ENCODE peak calls at places on chromosomes 3 and 15, in ten cellular contexts. S is breast epithelium; N is H1; J is H4; C is T-helper 1 cell; Y is activated CD4-positive, alpha-beta T cell treated with anti-CD3 and anti-CD28 coated beads, Interleukin-2, amount 50 U/mL, for 1 hour; W is activated T-helper 1 cell treated with anti-CD3 and anti-CD28 coated beads, Interleukin-12 subunit alpha, Interleukin-12 subunit beta, Interleukin-2, Interleukin-4 antibody, amounts not matched to agents 30 ng/mL and 10 ng/mL and 1 ng/mL, durations not matched to agents 14 hours and 24 hours and 36 hours; E is stimulated activated CD4-positive, alpha-beta T cell treated with anti-CD3 and anti-CD28 coated beads, Interleukin-4, amount 100 ng/mL, for 4 hours; F is posterior cingulate gyrus; X is HuH-7.5. A is an unnamed sample.

GRCh38 chr3:196502775-196503181 is 790 bp downstream of the RNF168 start:
- DNase-seq in S (peak; percentile 24), N (no peak), J (peak; percentile 81), C (peak; percentile 13), Y (peak; percentile 59), W (peak; percentile 64), E (peak; percentile 20), F (peak; percentile 35), X (no peak), A (peak; percentile 53)

GRCh38 chr3:66037986-66038369 is 740 bp downstream of the MAGI1 start:
- DNase-seq in S (no peak), N (peak; percentile 59), J (no peak), C (no peak), Y (no peak), W (no peak), E (no peak), F (peak; percentile 5), X (no peak), A (no peak)

GRCh38 chr3:38738630-38739395 is 77.2 kb downstream of the SCN10A start:
- DNase-seq in S (no peak), N (peak; percentile 94), J (peak; percentile 6), C (no peak), Y (no peak), W (peak; percentile 4), E (no peak), F (no peak), X (peak; percentile 21), A (no peak)

GRCh38 chr3:170768334-170768801 is 101.6 kb downstream of the RPL22L1 start:
- DNase-seq in S (no peak), N (no peak), J (peak; percentile 79), C (no peak), Y (no peak), W (no peak), E (no peak), F (peak; percentile 4), X (no peak), A (no peak)

GRCh38 chr15:43225201-43225949 is 4.6 kb upstream of the EPB42 start:
- DNase-seq in S (no peak), N (no peak), J (peak; percentile 62), C (no peak), Y (peak; percentile 10), W (peak; percentile 36), E (peak; percentile 18), F (no peak), X (peak; percentile 69), A (peak; percentile 7)

GRCh38 chr3:187281191-187281714 is 10.3 kb downstream of the MASP1 start:
- DNase-seq in S (no peak), N (no peak), J (peak; percentile 75), C (no peak), Y (no peak), W (no peak), E (no peak), F (no peak), X (no peak), A (no peak)

GRCh38 chr15:94287794-94288246 is 56.5 kb downstream of the MCTP2 start:
- DNase-seq in S (no peak), N (no peak), J (no peak), C (no peak), Y (no peak), W (peak; percentile 67), E (no peak), F (no peak), X (no peak), A (no peak)

GRCh38 chr3:154003649-154004048 is 117.5 kb upstream of the ARHGEF26 start:
- DNase-seq in S (no peak), N (no peak), J (no peak), C (no peak), Y (no peak), W (no peak), E (no peak), F (no peak), X (no peak), A (no peak)

GRCh38 chr3:5250467-5251195 is 63.1 kb downstream of the EDEM1 start:
- DNase-seq in S (peak; percentile 20), N (no peak), J (no peak), C (no peak), Y (no peak), W (no peak), E (no peak), F (no peak), X (peak; percentile 53), A (no peak)

GRCh38 chr3:49864505-49864904 is 5.2 kb downstream of the CAMKV start:
- DNase-seq in S (no peak), N (no peak), J (no peak), C (no peak), Y (no peak), W (no peak), E (no peak), F (no peak), X (no peak), A (no peak)

GRCh38 chr3:121698914-121699313 is 38.2 kb upstream of the HCLS1 start:
- DNase-seq in S (no peak), N (no peak), J (no peak), C (no peak), Y (no peak), W (no peak), E (no peak), F (no peak), X (no peak), A (no peak)

GRCh38 chr15:44035781-44036699 is 159.0 kb downstream of the FRMD5 start:
- DNase-seq in S (no peak), N (no peak), J (no peak), C (no peak), Y (no peak), W (no peak), E (no peak), F (no peak), X (no peak), A (no peak)

GRCh38 chr3:33313331-33313730 is 36.1 kb downstream of the FBXL2 start:
- DNase-seq in S (no peak), N (no peak), J (peak; percentile 2), C (no peak), Y (no peak), W (no peak), E (no peak), F (no peak), X (no peak), A (no peak)

GRCh38 chr15:34799825-34800168 is 4.4 kb upstream of the ACTC1 start:
- DNase-seq in S (no peak), N (no peak), J (no peak), C (no peak), Y (no peak), W (no peak), E (no peak), F (no peak), X (no peak), A (no peak)

GRCh38 chr15:78859971-78860733 is 12.5 kb upstream of the MORF4L1 start:
- DNase-seq in S (peak; percentile 56), N (peak; percentile 88), J (peak; percentile 79), C (no peak), Y (peak; percentile 53), W (peak; percentile 63), E (peak; percentile 72), F (peak; percentile 63), X (peak; percentile 74), A (peak; percentile 42)

GRCh38 chr15:88204584-88204983 is 52.0 kb downstream of the NTRK3 start:
- DNase-seq in S (no peak), N (no peak), J (no peak), C (no peak), Y (no peak), W (no peak), E (no peak), F (no peak), X (no peak), A (no peak)

GRCh38 chr3:4746241-4746958 is 232.8 kb upstream of the BHLHE40 start:
- DNase-seq in S (no peak), N (no peak), J (no peak), C (no peak), Y (no peak), W (no peak), E (no peak), F (no peak), X (no peak), A (no peak)

GRCh38 chr3:15693340-15693739 is 91.8 kb downstream of the BTD start:
- DNase-seq in S (no peak), N (no peak), J (no peak), C (no peak), Y (no peak), W (no peak), E (no peak), F (no peak), X (no peak), A (no peak)

GRCh38 chr15:38316311-38316710 is 63.7 kb downstream of the SPRED1 start:
- DNase-seq in S (no peak), N (no peak), J (no peak), C (no peak), Y (no peak), W (no peak), E (no peak), F (no peak), X (no peak), A (no peak)

GRCh38 chr15:40873625-40874561 is at the start of gene RHOV:
- DNase-seq in S (peak; percentile 77), N (peak; percentile 87), J (no peak), C (no peak), Y (peak; percentile 43), W (peak; percentile 58), E (peak; percentile 52), F (peak; percentile 47), X (peak; percentile 71), A (peak; percentile 44)

GRCh38 chr3:30743086-30743619 is 136.8 kb downstream of the TGFBR2 start:
- DNase-seq in S (no peak), N (no peak), J (no peak), C (no peak), Y (no peak), W (no peak), E (no peak), F (no peak), X (no peak), A (no peak)

GRCh38 chr3:197428961-197429360 is 126.8 kb downstream of the BDH1 start:
- DNase-seq in S (no peak), N (no peak), J (no peak), C (no peak), Y (no peak), W (no peak), E (no peak), F (no peak), X (no peak), A (no peak)

GRCh38 chr3:101690972-101691371 is 4.5 kb upstream of the RPL24 start:
- DNase-seq in S (no peak), N (no peak), J (no peak), C (no peak), Y (no peak), W (no peak), E (no peak), F (no peak), X (no peak), A (no peak)

GRCh38 chr3:46312996-46313395 is 40.9 kb upstream of the CCR2 start:
- DNase-seq in S (no peak), N (no peak), J (peak; percentile 6), C (no peak), Y (no peak), W (no peak), E (no peak), F (no peak), X (peak; percentile 30), A (no peak)

GRCh38 chr3:53744351-53744750 is 101.9 kb downstream of the CHDH start:
- DNase-seq in S (no peak), N (no peak), J (no peak), C (no peak), Y (no peak), W (no peak), E (no peak), F (no peak), X (no peak), A (no peak)

GRCh38 chr15:83155937-83156336 is 48.5 kb downstream of the TM6SF1 start:
- DNase-seq in S (no peak), N (no peak), J (no peak), C (no peak), Y (no peak), W (no peak), E (no peak), F (no peak), X (no peak), A (no peak)

GRCh38 chr3:104909721-104910120 is 457.0 kb upstream of the ALCAM start:
- DNase-seq in S (no peak), N (no peak), J (peak; percentile 7), C (no peak), Y (no peak), W (no peak), E (no peak), F (no peak), X (no peak), A (no peak)

GRCh38 chr3:43632986-43633385 is 11.2 kb upstream of the ANO10 start:
- DNase-seq in S (no peak), N (no peak), J (no peak), C (no peak), Y (no peak), W (no peak), E (no peak), F (no peak), X (no peak), A (no peak)